ENCODE peak calls at places on chromosomes 11 and 22, in four cellular contexts. R, L, O and C are unnamed samples.

GRCh38 chr11:113174862-113175261 is 139.5 kb upstream of the TTC12 start:
- DNase-seq in L (no peak), R (no peak), O (no peak), C (no peak)

GRCh38 chr11:59243633-59244032 is 30.9 kb upstream of the MPEG1 start:
- DNase-seq in L (no peak), O (no peak), R (peak), C (no peak)

GRCh38 chr22:21450858-21451331 is 16.3 kb upstream of the TMEM191C start:
- DNase-seq in L (no peak), R (no peak), O (no peak), C (no peak)

GRCh38 chr11:131897976-131898375 is 527.6 kb downstream of the NTM start:
- DNase-seq in R (peak), L (no peak), O (no peak), C (no peak)

GRCh38 chr11:71352226-71352625 is 96.0 kb downstream of the DHCR7 start:
- DNase-seq in L (no peak), R (no peak), O (no peak), C (no peak)

GRCh38 chr11:2444301-2445106 is at the start of the genes KCNQ1 and TRPM5:
- DNase-seq in L (peak), R (no peak), O (peak), C (no peak)

GRCh38 chr11:102559839-102560238 is 29.3 kb upstream of the MMP7 start:
- DNase-seq in R (no peak), L (no peak), O (no peak), C (no peak)

GRCh38 chr11:118908931-118909618 is 16.7 kb downstream of the BCL9L start:
- DNase-seq in R (peak), O (no peak), L (no peak), C (no peak)

GRCh38 chr11:107196732-107197131 is 178.5 kb upstream of the GUCY1A2 start:
- DNase-seq in O (no peak), R (no peak), L (no peak), C (no peak)

GRCh38 chr11:92886243-92886905 is 83.1 kb upstream of the MTNR1B start:
- DNase-seq in O (peak), R (peak), L (no peak), C (peak)

GRCh38 chr11:131688056-131688693 is 317.8 kb downstream of the NTM start:
- DNase-seq in L (no peak), R (peak), O (peak), C (no peak)

GRCh38 chr22:37502342-37503182 is 16.4 kb upstream of the MFNG start:
- DNase-seq in R (no peak), L (no peak), O (no peak), C (no peak)

GRCh38 chr22:42614312-42615091 is at the start of gene POLDIP3:
- DNase-seq in O (peak), R (peak), L (peak), C (peak)

GRCh38 chr11:13446444-13446843 is 16.6 kb downstream of the BTBD10 start:
- DNase-seq in R (peak), O (no peak), L (no peak), C (no peak)

GRCh38 chr11:110373061-110373702 is 56.6 kb upstream of the FDX1 start:
- DNase-seq in R (peak), L (no peak), O (no peak), C (no peak)

GRCh38 chr22:20089977-20090729 is 10.1 kb downstream of the DGCR8 start:
- DNase-seq in R (peak), L (no peak), O (no peak), C (no peak)

GRCh38 chr11:131370090-131370751 is at the start of gene NTM:
- DNase-seq in R (peak), L (no peak), O (peak), C (no peak)

GRCh38 chr11:2109541-2110019 is 29.6 kb downstream of the IGF2 start:
- DNase-seq in R (no peak), L (no peak), O (no peak), C (no peak)

GRCh38 chr11:130599073-130599654 is 150.7 kb downstream of the ADAMTS15 start:
- DNase-seq in O (no peak), R (peak), L (no peak), C (no peak)

GRCh38 chr11:91921974-91922373 is 302.6 kb upstream of the FAT3 start:
- DNase-seq in O (no peak), R (no peak), L (no peak), C (no peak)

GRCh38 chr11:69530278-69531070 is 49.0 kb downstream of the LINC01488 start:
- DNase-seq in L (no peak), R (no peak), O (no peak), C (no peak)

GRCh38 chr11:116861539-116861938 is 24.1 kb upstream of the APOA1 start:
- DNase-seq in R (peak), L (no peak), O (no peak), C (no peak)

GRCh38 chr11:60762851-60763691 is 6.4 kb downstream of the MS4A15 start:
- DNase-seq in R (no peak), L (no peak), O (no peak), C (no peak)

GRCh38 chr11:111561801-111562325 is 21.3 kb downstream of the LAYN start:
- DNase-seq in R (peak), L (no peak), O (no peak), C (no peak)

GRCh38 chr11:119773016-119773415 is 44.0 kb upstream of the NECTIN1 start:
- DNase-seq in R (no peak), O (no peak), L (no peak), C (no peak)

GRCh38 chr22:49960159-49960966 is at the start of gene PIM3:
- DNase-seq in O (peak), L (peak), R (peak), C (no peak)

GRCh38 chr11:95566151-95566670 is 223.4 kb downstream of the FAM76B start:
- DNase-seq in O (no peak), L (no peak), R (no peak), C (no peak)

GRCh38 chr11:112302226-112302868 is 41.7 kb upstream of the PLET1 start:
- DNase-seq in O (no peak), R (peak), L (no peak), C (no peak)

GRCh38 chr11:2203440-2204259 is 32.0 kb upstream of the TH start:
- DNase-seq in O (no peak), R (no peak), L (no peak), C (no peak)

GRCh38 chr22:30204742-30205111 is 41.8 kb downstream of the LIF start:
- DNase-seq in R (peak), O (no peak), L (no peak), C (no peak)

GRCh38 chr11:119421351-119421750 is 1.6 kb downstream of the THY1 start:
- DNase-seq in R (peak), L (no peak), O (no peak), C (no peak)

GRCh38 chr11:105046898-105047579 is 1.9 kb upstream of the CARD16 start:
- DNase-seq in R (peak), O (no peak), L (no peak), C (no peak)

GRCh38 chr22:22201185-22201924 is 43.2 kb upstream of the VPREB1 start:
- DNase-seq in L (peak), O (peak), R (peak), C (no peak)

GRCh38 chr11:119338318-119338890 is 2.3 kb downstream of the C1QTNF5 start:
- DNase-seq in L (peak), O (peak), R (no peak), C (no peak)

GRCh38 chr11:27698872-27699241 is 1.4 kb downstream of the BDNF start:
- DNase-seq in O (peak), R (peak), L (no peak), C (no peak)

GRCh38 chr11:122159173-122159701 is 43.2 kb upstream of the BLID start:
- DNase-seq in O (no peak), L (no peak), R (peak), C (no peak)

GRCh38 chr11:20770421-20770935 is 101.1 kb downstream of the NELL1 start:
- DNase-seq in L (no peak), R (no peak), O (no peak), C (no peak)

GRCh38 chr22:28923826-28924732 is 40.7 kb downstream of the ZNRF3 start:
- DNase-seq in O (no peak), L (no peak), R (no peak), C (no peak)
- H3K27ac ChIP-seq in O (no peak), L (no peak), R (no peak), C (no peak)

GRCh38 chr22:39175127-39176066 is 22.9 kb upstream of the CBX7 start:
- DNase-seq in L (no peak), O (no peak), R (no peak), C (no peak)
- H3K27ac ChIP-seq in L (peak), O (peak), R (peak), C (no peak)

DNA sequence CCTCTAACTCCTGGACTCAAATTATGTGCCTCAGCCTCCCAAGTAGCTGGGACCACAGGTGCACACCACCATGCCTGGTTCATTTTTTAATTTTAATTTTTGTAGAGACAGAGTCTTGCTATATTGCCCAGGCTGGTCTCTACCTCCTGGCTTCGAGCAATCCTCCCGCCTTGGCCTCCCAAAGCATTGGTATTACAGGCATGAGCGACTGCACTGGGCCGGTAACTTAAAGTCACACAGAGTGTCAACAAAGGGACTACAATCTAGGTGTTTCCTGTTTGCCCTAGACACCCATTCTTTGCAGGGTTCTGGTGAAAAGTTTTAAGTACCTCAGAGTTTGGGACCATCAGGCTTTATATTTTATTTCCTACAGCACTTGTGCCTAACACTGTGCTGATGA is 8.4 kb downstream of the UVRAG start:
- DNase-seq in O (no peak), L (no peak), R (no peak), C (no peak)
- H3K27ac ChIP-seq in O (no peak), L (no peak), R (no peak), C (no peak)

GRCh38 chr11:45928535-45929215 is 6.2 kb downstream of the LARGE2 start:
- DNase-seq in L (no peak), O (no peak), R (no peak), C (no peak)

GRCh38 chr11:45930951-45931563 is 8.6 kb downstream of the LARGE2 start:
- DNase-seq in R (no peak), O (no peak), L (no peak), C (no peak)

GRCh38 chr11:45931739-45932138 is 9.3 kb downstream of the LARGE2 start:
- DNase-seq in L (no peak), O (no peak), R (no peak), C (no peak)

GRCh38 chr11:45929486-45930030 is 7.1 kb downstream of the LARGE2 start:
- DNase-seq in L (no peak), R (no peak), O (no peak), C (no peak)

GRCh38 chr11:45930031-45930794 is 7.8 kb downstream of the LARGE2 start:
- DNase-seq in L (peak), R (no peak), O (no peak), C (no peak)
- H3K27ac ChIP-seq in L (peak), R (no peak), O (no peak), C (no peak)

DNA sequence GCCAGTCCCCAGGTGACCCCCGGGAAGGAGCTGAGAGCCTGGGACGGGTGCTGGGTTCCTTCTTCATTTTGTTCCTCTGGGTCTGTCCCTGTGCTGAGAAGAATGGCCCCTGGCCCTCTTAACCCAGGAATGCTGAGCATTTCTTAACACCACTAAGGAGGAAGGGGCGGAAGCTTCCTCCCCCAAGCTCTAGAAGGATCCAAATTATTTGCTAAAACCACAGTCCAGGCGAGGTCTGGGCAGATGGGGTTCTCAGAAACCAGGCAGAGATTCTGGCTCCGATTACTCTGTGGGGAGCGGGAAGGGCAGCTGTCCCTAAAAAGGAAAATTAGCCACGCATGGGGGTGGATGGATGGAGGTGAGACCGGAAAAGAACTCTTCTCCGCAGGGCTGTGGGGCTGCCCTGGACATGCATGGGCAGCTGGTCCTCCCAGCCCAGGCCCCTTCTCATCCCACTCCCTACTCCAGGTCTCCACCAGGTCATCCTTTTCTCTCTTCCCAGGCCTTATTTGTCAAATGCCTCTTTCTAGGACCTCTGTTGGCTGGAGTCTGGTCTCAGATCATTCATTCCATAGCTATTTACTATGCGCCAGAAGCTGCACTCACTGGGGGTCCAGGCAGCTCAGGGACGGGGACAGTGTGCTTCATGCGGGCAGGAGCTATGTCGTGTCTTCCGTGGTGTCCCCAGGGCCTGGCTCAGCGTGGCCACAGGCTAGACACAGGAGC is 45.0 kb upstream of the MYH9 start:
- DNase-seq in R (no peak), L (no peak), O (no peak), C (no peak)
- H3K27ac ChIP-seq in R (no peak), L (no peak), O (no peak), C (no peak)